ENCODE peak calls at places on chromosome 10, in six cellular contexts. Q, R, I, X, S and V are unnamed samples.

GRCh38 chr10:52256832-52257691 is 57.0 kb upstream of the DKK1 start:
- DNase-seq in Q (no peak), R (no peak), I (no peak), X (no peak), S (no peak), V (no peak)

GRCh38 chr10:116707981-116708380 is 34.4 kb downstream of the HSPA12A start:
- DNase-seq in Q (no peak), R (no peak), I (no peak), X (no peak), S (no peak), V (no peak)

GRCh38 chr10:88088441-88089340 is 225.3 kb downstream of the PTEN start:
- DNase-seq in Q (no peak), R (no peak), I (no peak), X (no peak), S (peak; percentile 22), V (no peak)

GRCh38 chr10:86599729-86600128 is 54.6 kb upstream of the OPN4 start:
- DNase-seq in Q (peak; percentile 77), R (peak; percentile 34), I (no peak), X (no peak), S (no peak), V (no peak)

GRCh38 chr10:1596482-1596881 is 140.8 kb downstream of the ADARB2 start:
- DNase-seq in Q (no peak), R (no peak), I (no peak), X (no peak), S (no peak), V (no peak)

GRCh38 chr10:62069452-62070191 is 168.1 kb downstream of the ARID5B start:
- DNase-seq in Q (no peak), R (no peak), I (no peak), X (no peak), S (no peak), V (no peak)

GRCh38 chr10:50991496-50992355 is 82.6 kb upstream of the PRKG1 start:
- DNase-seq in Q (no peak), R (no peak), I (peak; percentile 25), X (no peak), S (peak; percentile 74), V (peak; percentile 34)

GRCh38 chr10:84156768-84157167 is 16.8 kb upstream of the GPR15LG start:
- DNase-seq in Q (no peak), R (no peak), I (no peak), X (peak; percentile 38), S (peak; percentile 4), V (no peak)

GRCh38 chr10:63206997-63207952 is 74.1 kb downstream of the NRBF2 start:
- DNase-seq in Q (no peak), R (no peak), I (no peak), X (no peak), S (peak; percentile 69), V (no peak)

GRCh38 chr10:30027057-30028005 is 32.1 kb downstream of the JCAD start:
- DNase-seq in Q (no peak), R (peak; percentile 8), I (no peak), X (peak; percentile 92), S (no peak), V (no peak)

GRCh38 chr10:119502214-119502613 is 40.3 kb downstream of the RGS10 start:
- DNase-seq in Q (no peak), R (peak; percentile 40), I (no peak), X (peak; percentile 90), S (no peak), V (no peak)

GRCh38 chr10:101562231-101562630 is 25.8 kb downstream of the POLL start:
- DNase-seq in Q (no peak), R (no peak), I (no peak), X (no peak), S (no peak), V (no peak)

GRCh38 chr10:131170042-131170983 is 141.2 kb downstream of the TCERG1L start:
- DNase-seq in Q (no peak), R (no peak), I (no peak), X (no peak), S (no peak), V (no peak)